ENCODE peak calls at places on chromosome 17, in four cellular contexts. One of them, this sample, is unnamed.

GRCh38 chr17:28391401-28391800 is 14.6 kb downstream of the SLC46A1 start:
- DNase-seq in foreskin fibroblast: no peak
- DNase-seq in HTR-8/SVneo: no peak
- DNase-seq in HCT116: no peak
- DNase-seq in this sample: no peak

GRCh38 chr17:73262676-73263642 is 1.3 kb upstream of the CPSF4L start:
- DNase-seq in HCT116: no peak
- DNase-seq in HTR-8/SVneo: no peak
- DNase-seq in foreskin fibroblast: no peak
- DNase-seq in this sample: no peak

GRCh38 chr17:28563475-28563874 is 7.8 kb downstream of the PIGS start:
- DNase-seq in foreskin fibroblast: no peak
- DNase-seq in HTR-8/SVneo: peak
- DNase-seq in HCT116: no peak
- DNase-seq in this sample: no peak

GRCh38 chr17:32429598-32429997 is 14.7 kb upstream of the PSMD11 start:
- DNase-seq in HCT116: no peak
- DNase-seq in HTR-8/SVneo: no peak
- DNase-seq in foreskin fibroblast: no peak
- DNase-seq in this sample: no peak

GRCh38 chr17:20010099-20010863 is 1.1 kb downstream of the SPECC1 start:
- DNase-seq in foreskin fibroblast: peak
- DNase-seq in HCT116: peak
- DNase-seq in HTR-8/SVneo: peak
- DNase-seq in this sample: peak

GRCh38 chr17:80021600-80021999 is 14.1 kb downstream of the TBC1D16 start:
- DNase-seq in foreskin fibroblast: no peak
- DNase-seq in HTR-8/SVneo: no peak
- DNase-seq in HCT116: no peak
- DNase-seq in this sample: no peak

GRCh38 chr17:8243827-8244226 is 4.0 kb downstream of the CTC1 start:
- DNase-seq in foreskin fibroblast: no peak
- DNase-seq in HTR-8/SVneo: no peak
- DNase-seq in HCT116: no peak
- DNase-seq in this sample: no peak

GRCh38 chr17:42706732-42707131 is 24.4 kb downstream of the CNTNAP1 start:
- DNase-seq in HTR-8/SVneo: no peak
- DNase-seq in HCT116: no peak
- DNase-seq in foreskin fibroblast: no peak
- DNase-seq in this sample: no peak

GRCh38 chr17:43608313-43608712 is 53.4 kb downstream of the MEOX1 start:
- DNase-seq in foreskin fibroblast: no peak
- DNase-seq in HTR-8/SVneo: no peak
- DNase-seq in HCT116: no peak
- DNase-seq in this sample: peak